ENCODE peak calls at places on chromosomes 7 and 10, in ten cellular contexts. D is GM23338, O is AG04450, E is PC-9, N is fibroblast of lung, S is Panc1, F is heart left ventricle, I is psoas muscle, U is PC-3, A is stomach. W is an unnamed sample.

GRCh38 chr10:130179640-130180039 is 43.4 kb downstream of the GLRX3 start:
- DNase-seq in D (peak; percentile 90), O (peak; percentile 24), E (no peak), N (peak; percentile 68), S (no peak), F (no peak), I (no peak), U (peak; percentile 51), A (no peak), W (no peak)

GRCh38 chr7:16594061-16594460 is 51.5 kb downstream of the ANKMY2 start:
- DNase-seq in D (no peak), O (no peak), E (no peak), N (peak; percentile 75), S (no peak), F (no peak), I (no peak), U (peak; percentile 46), A (no peak), W (no peak)

GRCh38 chr7:146150153-146150552 is 33.6 kb downstream of the CNTNAP2 start:
- DNase-seq in D (no peak), O (no peak), E (no peak), N (no peak), S (no peak), F (no peak), I (no peak), U (peak; percentile 29), A (no peak), W (no peak)

GRCh38 chr10:60994128-60994527 is 50.1 kb upstream of the RHOBTB1 start:
- DNase-seq in D (no peak), O (no peak), E (no peak), N (no peak), S (no peak), F (no peak), I (no peak), U (no peak), A (no peak), W (no peak)

GRCh38 chr7:137513091-137513490 is 169.6 kb upstream of the PTN start:
- DNase-seq in D (no peak), O (no peak), E (no peak), N (no peak), S (no peak), F (no peak), I (no peak), U (no peak), A (no peak), W (no peak)

GRCh38 chr10:6270951-6271350 is 68.2 kb downstream of the PFKFB3 start:
- DNase-seq in D (no peak), O (no peak), E (no peak), N (no peak), S (no peak), F (no peak), I (no peak), U (no peak), A (no peak), W (no peak)

GRCh38 chr10:123241391-123242141 is 87.4 kb downstream of the BUB3 start:
- DNase-seq in D (no peak), O (no peak), E (no peak), N (no peak), S (no peak), F (no peak), I (no peak), U (no peak), A (no peak), W (no peak)

GRCh38 chr7:43938892-43939482 is 12.8 kb downstream of the UBE2D4 start:
- DNase-seq in D (no peak), O (no peak), E (no peak), N (no peak), S (no peak), F (no peak), I (peak; percentile 19), U (no peak), A (peak; percentile 84), W (no peak)

GRCh38 chr7:108049962-108050361 is 47.0 kb upstream of the LAMB1 start:
- DNase-seq in D (no peak), O (no peak), E (no peak), N (no peak), S (no peak), F (no peak), I (no peak), U (no peak), A (no peak), W (no peak)

GRCh38 chr7:108048422-108048821 is 45.5 kb upstream of the LAMB1 start:
- DNase-seq in D (no peak), O (no peak), E (no peak), N (no peak), S (no peak), F (no peak), I (no peak), U (no peak), A (no peak), W (no peak)

GRCh38 chr7:108053250-108053649 is 50.3 kb upstream of the LAMB1 start:
- DNase-seq in D (no peak), O (no peak), E (no peak), N (no peak), S (no peak), F (no peak), I (no peak), U (no peak), A (no peak), W (no peak)

GRCh38 chr7:108054537-108054936 is 51.6 kb upstream of the LAMB1 start:
- DNase-seq in D (no peak), O (no peak), E (peak; percentile 43), N (no peak), S (no peak), F (no peak), I (no peak), U (peak; percentile 54), A (no peak), W (no peak)

GRCh38 chr7:108051449-108051848 is 48.5 kb upstream of the LAMB1 start:
- DNase-seq in D (no peak), O (no peak), E (no peak), N (no peak), S (no peak), F (no peak), I (no peak), U (no peak), A (no peak), W (no peak)
- H3K27ac ChIP-seq in D (no peak overlapping the region), O (no peak overlapping the region), E (no peak overlapping the region), N (no peak overlapping the region), S (no peak overlapping the region), F (no peak overlapping the region), I (no peak overlapping the region), U (no peak overlapping the region), A (no peak overlapping the region), W (no peak overlapping the region)

DNA sequence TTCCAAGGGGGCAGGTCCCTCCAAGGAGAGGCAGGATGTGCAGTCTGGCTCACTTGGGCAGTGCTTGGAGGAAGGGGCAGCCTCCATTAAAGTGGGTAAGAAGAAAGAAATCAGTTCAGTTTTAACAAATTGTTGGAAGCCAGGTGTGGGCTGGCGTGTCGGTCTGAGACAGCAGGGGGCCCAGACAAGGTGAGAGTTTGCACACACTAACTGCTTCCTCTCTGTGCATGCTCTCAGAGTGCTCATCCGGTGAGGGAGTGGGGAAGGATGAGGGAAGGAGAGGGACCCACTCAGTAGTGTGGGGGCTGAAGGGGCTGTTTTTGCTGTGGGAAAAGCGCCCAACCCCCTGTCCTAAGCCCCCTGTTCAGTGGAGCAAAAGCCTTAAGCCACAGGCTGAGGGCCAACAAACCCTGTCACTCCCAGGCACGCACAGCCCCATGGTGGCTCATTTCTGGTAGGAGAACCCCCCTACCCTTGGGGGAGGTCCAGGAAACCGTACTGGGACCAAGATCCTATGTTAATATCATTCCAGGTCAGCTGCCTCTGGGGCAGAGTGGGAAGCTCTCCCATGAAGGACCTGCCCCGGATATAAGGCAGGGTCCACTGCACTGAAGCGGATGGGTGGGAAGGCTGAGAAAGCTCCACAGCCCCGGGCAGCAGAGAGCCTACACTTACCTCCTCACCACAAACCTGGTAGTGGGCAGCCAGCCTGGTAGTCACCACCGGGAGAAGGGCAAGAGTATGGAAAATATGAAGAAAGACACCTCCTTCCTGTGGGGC is 5.1 kb upstream of the PCBD1 start:
- DNase-seq in D (no peak), O (no peak), E (no peak), N (no peak), S (no peak), F (no peak), I (no peak), U (no peak), A (no peak), W (no peak)
- TF ChIP-seq CTCF in D (no peak), O (no peak), E (no peak), N (no peak), S (no peak), F (no peak), I (no peak), U (no peak), A (no peak), W (no peak)

GRCh38 chr7:106768324-106768751 is 96.7 kb upstream of the PIK3CG start:
- DNase-seq in D (no peak), O (no peak), E (no peak), N (peak; percentile 37), S (no peak), F (no peak), I (no peak), U (no peak), A (no peak), W (no peak)

GRCh38 chr7:106767073-106767472 is 98.0 kb upstream of the PIK3CG start:
- DNase-seq in D (no peak), O (no peak), E (no peak), N (peak; percentile 84), S (no peak), F (no peak), I (no peak), U (no peak), A (no peak), W (no peak)

GRCh38 chr7:106766551-106766950 is 98.5 kb upstream of the PIK3CG start:
- DNase-seq in D (no peak), O (no peak), E (no peak), N (peak; percentile 60), S (no peak), F (no peak), I (no peak), U (no peak), A (no peak), W (no peak)

GRCh38 chr7:106765727-106766355 is 99.2 kb upstream of the PIK3CG start:
- DNase-seq in D (no peak), O (no peak), E (no peak), N (peak; percentile 36), S (no peak), F (no peak), I (no peak), U (no peak), A (no peak), W (no peak)

DNA sequence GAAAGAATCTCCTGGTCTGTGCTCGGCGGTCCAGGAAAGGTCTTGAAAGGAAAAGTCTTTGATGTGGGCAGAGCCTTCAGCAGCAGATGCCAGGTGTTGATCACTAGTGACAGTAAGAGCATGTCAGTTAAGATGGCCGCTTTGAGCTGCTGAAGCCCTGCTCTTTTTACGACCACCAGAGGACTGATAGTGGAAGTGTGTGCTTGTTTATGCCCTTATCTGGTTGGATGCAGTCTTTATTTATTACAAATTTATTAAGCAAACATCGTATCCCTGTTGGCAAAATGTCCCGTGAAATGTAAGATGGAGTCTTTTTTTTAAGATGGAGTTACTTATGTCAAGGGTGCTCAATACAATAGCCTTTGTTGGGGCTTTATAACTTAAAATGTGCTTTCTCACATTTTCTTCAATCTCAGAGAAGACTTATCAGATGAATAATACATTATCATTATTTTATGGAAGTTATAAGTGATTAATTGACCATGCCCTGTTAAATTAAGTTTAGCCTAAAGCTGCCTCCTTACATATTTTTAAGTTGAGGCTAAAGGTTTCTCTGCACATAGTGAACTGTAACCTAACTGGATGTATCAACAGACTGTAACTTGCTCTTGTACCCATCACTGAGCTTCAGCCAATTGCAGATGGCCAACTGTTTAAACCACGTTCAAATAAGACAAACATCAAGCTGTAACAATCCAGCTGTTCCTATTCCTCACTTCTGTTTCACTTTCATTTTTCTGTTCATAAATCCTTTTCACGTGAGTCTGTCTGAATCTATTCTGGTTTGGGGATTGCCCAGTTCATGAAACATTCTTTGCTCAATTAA is 97.4 kb upstream of the PIK3CG start:
- DNase-seq in D (peak; percentile 4), O (peak; percentile 61), E (no peak), N (peak; percentile 41), S (no peak), F (no peak), I (no peak), U (no peak), A (no peak), W (no peak)
- H3K4me3 ChIP-seq in D (no peak overlapping the region), O (no peak overlapping the region), E (no peak overlapping the region), N (peak overlapping the region; percentile 2), S (peak overlapping the region; percentile 0), F (no peak overlapping the region), I (no peak overlapping the region), U (no peak overlapping the region), A (no peak overlapping the region), W (no peak overlapping the region)

GRCh38 chr7:332646-333398 is 42.9 kb downstream of the FOXL3 start:
- DNase-seq in D (peak; percentile 93), O (no peak), E (no peak), N (peak; percentile 48), S (no peak), F (peak; percentile 92), I (peak; percentile 82), U (peak; percentile 80), A (peak; percentile 92), W (peak; percentile 67)
- H3K27ac ChIP-seq in D (no peak overlapping the region), O (no peak overlapping the region), E (no peak overlapping the region), N (no peak overlapping the region), S (no peak overlapping the region), F (peak overlapping the region; percentile 36), I (no peak overlapping the region), U (no peak overlapping the region), A (peak overlapping the region; percentile 80), W (peak overlapping the region; percentile 78)

W was measured in right atrium auricular region.